ENCODE peak calls at places on chromosomes 2 and 18, in seven cellular contexts. G is ELF-1; R is pulmonary artery endothelial cell; L is NCI-H1930; E is caudate nucleus; V is NCI-H446; S is CD8-positive, alpha-beta memory T cell. Y is an unnamed sample.

GRCh38 chr18:37299471-37300304 is 265.9 kb downstream of the CELF4 start:
- DNase-seq in E (peak; percentile 27), R (peak; percentile 88), G (peak; percentile 62), S (no peak), L (no peak), V (peak; percentile 94), Y (peak; percentile 91)

GRCh38 chr2:171836151-171836910 is 57.7 kb downstream of the SLC25A12 start:
- DNase-seq in E (no peak), V (no peak), S (no peak), L (no peak), R (no peak), G (no peak), Y (no peak)

GRCh38 chr2:230739961-230740360 is 27.3 kb downstream of the CAB39 start:
- DNase-seq in G (no peak), V (no peak), L (no peak), R (no peak), S (no peak), E (no peak), Y (no peak)

GRCh38 chr2:53202063-53202462 is 565.5 kb upstream of the CHAC2 start:
- DNase-seq in E (no peak), L (no peak), R (no peak), G (no peak), S (no peak), V (peak; percentile 72), Y (peak; percentile 17)

GRCh38 chr18:11807233-11807632 is 44.0 kb upstream of the CHMP1B start:
- DNase-seq in V (no peak), E (no peak), R (no peak), G (no peak), L (no peak), S (no peak), Y (no peak)

GRCh38 chr2:121965666-121966065 is 210.2 kb downstream of the TSN start:
- DNase-seq in S (no peak), L (no peak), V (no peak), R (no peak), G (no peak), E (no peak), Y (no peak)

GRCh38 chr2:73004889-73005596 is 66.5 kb downstream of the SFXN5 start:
- DNase-seq in E (no peak), R (no peak), G (no peak), L (no peak), S (no peak), V (no peak), Y (no peak)

GRCh38 chr2:118945921-118946320 is 3.9 kb downstream of the MARCO start:
- DNase-seq in G (no peak), R (no peak), S (no peak), E (no peak), V (no peak), L (no peak), Y (no peak)

GRCh38 chr2:122191331-122191730 is 435.9 kb downstream of the TSN start:
- DNase-seq in G (peak; percentile 80), S (no peak), E (no peak), L (no peak), R (no peak), V (peak; percentile 77), Y (peak; percentile 32)

GRCh38 chr2:204380141-204380881 is 165.0 kb upstream of the PARD3B start:
- DNase-seq in S (no peak), E (no peak), G (no peak), L (no peak), R (no peak), V (no peak), Y (no peak)

GRCh38 chr18:48634491-48634890 is 95.7 kb downstream of the CTIF start:
- DNase-seq in S (no peak), G (no peak), L (no peak), R (no peak), E (no peak), V (no peak), Y (no peak)

GRCh38 chr2:199869653-199870052 is 18.7 kb upstream of the FTCDNL1 start:
- DNase-seq in L (no peak), S (no peak), G (no peak), V (no peak), R (no peak), E (no peak), Y (no peak)

GRCh38 chr18:13793819-13794218 is 30.1 kb upstream of the MC5R start:
- DNase-seq in E (no peak), V (no peak), L (no peak), R (no peak), G (peak; percentile 26), S (no peak), Y (no peak)

GRCh38 chr2:83234291-83234690 is 1224.8 kb downstream of the SUCLG1 start:
- DNase-seq in V (peak; percentile 1), L (no peak), G (no peak), S (no peak), R (no peak), E (no peak), Y (no peak)

GRCh38 chr2:86787701-86788100 is 3.0 kb downstream of the CD8A start:
- DNase-seq in S (peak; percentile 33), L (no peak), G (no peak), R (no peak), E (no peak), V (peak; percentile 49), Y (no peak)

GRCh38 chr2:101442042-101442666 is 32.8 kb downstream of the RFX8 start:
- DNase-seq in R (peak; percentile 20), E (no peak), L (no peak), V (no peak), S (no peak), G (no peak), Y (no peak)

GRCh38 chr2:69278366-69278765 is 108.7 kb downstream of the GFPT1 start:
- DNase-seq in V (no peak), E (no peak), G (no peak), R (no peak), L (no peak), S (no peak), Y (peak; percentile 3)

GRCh38 chr18:8238507-8238906 is 370.7 kb upstream of the RAB12 start:
- DNase-seq in G (no peak), L (no peak), V (no peak), S (no peak), E (no peak), R (no peak), Y (no peak)

GRCh38 chr2:67871696-67872320 is 191.0 kb downstream of the C1D start:
- DNase-seq in L (no peak), S (no peak), V (no peak), E (no peak), R (peak; percentile 90), G (no peak), Y (peak; percentile 40)

GRCh38 chr2:101515512-101515911 is 40.6 kb upstream of the RFX8 start:
- DNase-seq in L (no peak), R (peak; percentile 46), V (no peak), E (no peak), S (no peak), G (no peak), Y (no peak)

GRCh38 chr18:22168360-22168921 is 948 bp upstream of the GATA6 start:
- DNase-seq in L (no peak), R (no peak), V (no peak), S (peak; percentile 24), G (peak; percentile 54), E (no peak), Y (peak; percentile 36)

GRCh38 chr2:169091761-169092523 is 22.6 kb downstream of the DHRS9 start:
- DNase-seq in E (no peak), V (no peak), R (no peak), G (no peak), S (no peak), L (no peak), Y (no peak)

GRCh38 chr2:105324732-105325131 is 4.8 kb downstream of the TGFBRAP1 start:
- DNase-seq in E (no peak), S (no peak), G (no peak), R (no peak), V (no peak), L (no peak), Y (no peak)

GRCh38 chr2:152523091-152523490 is 188.1 kb downstream of the FMNL2 start:
- DNase-seq in L (no peak), V (peak; percentile 9), G (no peak), S (no peak), R (no peak), E (no peak), Y (no peak)

GRCh38 chr2:204860249-204860648 is 315.0 kb downstream of the PARD3B start:
- DNase-seq in E (no peak), L (no peak), V (peak; percentile 97), R (no peak), S (no peak), G (no peak), Y (no peak)

GRCh38 chr2:236665572-236666118 is 96.0 kb downstream of the ACKR3 start:
- DNase-seq in R (no peak), S (no peak), L (no peak), V (no peak), G (no peak), E (no peak), Y (peak; percentile 42)

GRCh38 chr2:215772003-215772402 is 241.3 kb downstream of the MREG start:
- DNase-seq in R (peak; percentile 44), E (no peak), L (no peak), V (no peak), G (peak; percentile 64), S (no peak), Y (peak; percentile 13)

GRCh38 chr2:240567137-240567871 is 980 bp upstream of the RNPEPL1 start:
- DNase-seq in L (no peak), R (no peak), S (peak; percentile 47), E (no peak), G (no peak), V (no peak), Y (no peak)

GRCh38 chr2:8545676-8546318 is 136.1 kb upstream of the ID2 start:
- DNase-seq in R (no peak), E (no peak), G (no peak), V (no peak), L (no peak), S (no peak), Y (no peak)

GRCh38 chr2:20514596-20515269 is 67.9 kb downstream of the RHOB start:
- DNase-seq in R (peak; percentile 95), S (no peak), L (no peak), G (peak; percentile 76), V (no peak), E (no peak), Y (no peak)

GRCh38 chr2:209911486-209911885 is 91.0 kb upstream of the RPE start:
- DNase-seq in L (no peak), R (no peak), G (no peak), V (no peak), S (no peak), E (no peak), Y (no peak)

GRCh38 chr18:53771664-53772063 is 452.8 kb downstream of the MBD2 start:
- DNase-seq in R (no peak), S (no peak), L (peak; percentile 75), G (no peak), V (peak; percentile 37), E (no peak), Y (no peak)

GRCh38 chr2:62814132-62814531 is 108.6 kb downstream of the EHBP1 start:
- DNase-seq in L (no peak), R (no peak), G (no peak), V (no peak), S (no peak), E (no peak), Y (no peak)

GRCh38 chr2:148796735-148797512 is 78.1 kb upstream of the KIF5C start:
- DNase-seq in R (no peak), S (no peak), L (no peak), V (no peak), E (no peak), G (no peak), Y (no peak)

GRCh38 chr2:186909095-186909494 is 60.1 kb upstream of the ZSWIM2 start:
- DNase-seq in E (no peak), V (no peak), G (no peak), L (no peak), S (no peak), R (no peak), Y (no peak)

GRCh38 chr2:73823916-73824523 is 4.7 kb upstream of the STAMBP start:
- DNase-seq in E (no peak), L (peak; percentile 24), V (peak; percentile 78), S (peak; percentile 15), G (peak; percentile 5), R (peak; percentile 74), Y (peak; percentile 48)

GRCh38 chr2:235479604-235480003 is 14.2 kb upstream of the AGAP1 start:
- DNase-seq in G (no peak), L (no peak), E (no peak), V (no peak), S (no peak), R (no peak), Y (no peak)

Y was measured in COLO829.